ENCODE peak calls at places on chromosomes 11 and 22, in nine cellular contexts. One of them, this sample, is unnamed. For H3K27me3, H3K4me1 and H3K36me3, the result is how much of the 10 kb centered on the place peaks cover.

GRCh38 chr11:102267602-102268001 is 49.7 kb upstream of the BIRC3 start:
- DNase-seq in breast epithelium: no peak
- DNase-seq in CD4-positive, alpha-beta memory T cell: no peak
- DNase-seq in lung: no peak
- DNase-seq in osteoblast: peak
- DNase-seq in right lobe of liver: no peak
- DNase-seq in aorta: no peak
- DNase-seq in H1: no peak
- DNase-seq in IMR-90: peak
- DNase-seq in this sample: no peak

GRCh38 chr11:128933481-128934178 is 9.0 kb downstream of the TP53AIP1 start:
- DNase-seq in CD4-positive, alpha-beta memory T cell: no peak
- DNase-seq in IMR-90: no peak
- DNase-seq in lung: no peak
- DNase-seq in aorta: no peak
- DNase-seq in H1: no peak
- DNase-seq in osteoblast: peak
- DNase-seq in breast epithelium: no peak
- DNase-seq in right lobe of liver: no peak
- DNase-seq in this sample: no peak

GRCh38 chr11:8008212-8008611 is 21.1 kb downstream of the EIF3F start:
- DNase-seq in osteoblast: no peak
- DNase-seq in lung: no peak
- DNase-seq in IMR-90: no peak
- DNase-seq in aorta: no peak
- DNase-seq in CD4-positive, alpha-beta memory T cell: no peak
- DNase-seq in H1: no peak
- DNase-seq in breast epithelium: no peak
- DNase-seq in right lobe of liver: no peak
- DNase-seq in this sample: no peak

GRCh38 chr11:123302751-123303195 is 107.7 kb upstream of the CLMP start:
- DNase-seq in CD4-positive, alpha-beta memory T cell: peak
- DNase-seq in lung: no peak
- DNase-seq in breast epithelium: no peak
- DNase-seq in H1: no peak
- DNase-seq in IMR-90: peak
- DNase-seq in osteoblast: peak
- DNase-seq in aorta: no peak
- DNase-seq in right lobe of liver: no peak
- DNase-seq in this sample: no peak

GRCh38 chr11:35083181-35084061 is 55.5 kb upstream of the CD44 start:
- DNase-seq in CD4-positive, alpha-beta memory T cell: peak
- DNase-seq in IMR-90: peak
- DNase-seq in lung: peak
- DNase-seq in right lobe of liver: peak
- DNase-seq in H1: no peak
- DNase-seq in osteoblast: peak
- DNase-seq in aorta: peak
- DNase-seq in breast epithelium: no peak
- DNase-seq in this sample: no peak

GRCh38 chr11:36530840-36531239 is 20.8 kb upstream of the TRAF6 start:
- DNase-seq in osteoblast: no peak
- DNase-seq in lung: no peak
- DNase-seq in IMR-90: no peak
- DNase-seq in breast epithelium: no peak
- DNase-seq in right lobe of liver: no peak
- DNase-seq in aorta: no peak
- DNase-seq in H1: no peak
- DNase-seq in CD4-positive, alpha-beta memory T cell: no peak
- DNase-seq in this sample: no peak

GRCh38 chr11:693887-694562 is 997 bp downstream of the DEAF1 start:
- DNase-seq in breast epithelium: no peak
- DNase-seq in IMR-90: no peak
- DNase-seq in CD4-positive, alpha-beta memory T cell: no peak
- DNase-seq in lung: no peak
- DNase-seq in right lobe of liver: no peak
- DNase-seq in H1: no peak
- DNase-seq in aorta: peak
- DNase-seq in osteoblast: no peak
- DNase-seq in this sample: no peak

GRCh38 chr11:125625225-125625593 is 246 bp downstream of the CHEK1 start:
- DNase-seq in osteoblast: no peak
- DNase-seq in IMR-90: no peak
- DNase-seq in CD4-positive, alpha-beta memory T cell: no peak
- DNase-seq in breast epithelium: no peak
- DNase-seq in aorta: no peak
- DNase-seq in H1: no peak
- DNase-seq in lung: no peak
- DNase-seq in right lobe of liver: no peak
- DNase-seq in this sample: no peak

GRCh38 chr22:43237280-43237679 is 50.3 kb upstream of the TTLL12 start:
- DNase-seq in right lobe of liver: peak
- DNase-seq in lung: no peak
- DNase-seq in H1: no peak
- DNase-seq in IMR-90: no peak
- DNase-seq in CD4-positive, alpha-beta memory T cell: no peak
- DNase-seq in aorta: no peak
- DNase-seq in breast epithelium: no peak
- DNase-seq in osteoblast: peak
- DNase-seq in this sample: no peak

GRCh38 chr22:44811141-44811540 is 58.8 kb downstream of the ARHGAP8 start:
- DNase-seq in right lobe of liver: peak
- DNase-seq in H1: no peak
- DNase-seq in lung: no peak
- DNase-seq in CD4-positive, alpha-beta memory T cell: no peak
- DNase-seq in breast epithelium: no peak
- DNase-seq in osteoblast: no peak
- DNase-seq in IMR-90: no peak
- DNase-seq in aorta: peak
- DNase-seq in this sample: no peak

GRCh38 chr11:7575841-7576451 is 62.1 kb downstream of the PPFIBP2 start:
- DNase-seq in right lobe of liver: no peak
- DNase-seq in CD4-positive, alpha-beta memory T cell: no peak
- DNase-seq in lung: peak
- DNase-seq in H1: no peak
- DNase-seq in breast epithelium: no peak
- DNase-seq in IMR-90: no peak
- DNase-seq in aorta: no peak
- DNase-seq in osteoblast: no peak
- DNase-seq in this sample: no peak

GRCh38 chr11:70603064-70603755 is 204.9 kb downstream of the CTTN start:
- DNase-seq in aorta: no peak
- DNase-seq in H1: no peak
- DNase-seq in osteoblast: peak
- DNase-seq in lung: no peak
- DNase-seq in CD4-positive, alpha-beta memory T cell: no peak
- DNase-seq in right lobe of liver: peak
- DNase-seq in IMR-90: no peak
- DNase-seq in breast epithelium: no peak
- DNase-seq in this sample: no peak
- H3K27me3 ChIP-seq in aorta: under half
- H3K27me3 ChIP-seq in H1: under half
- H3K27me3 ChIP-seq in osteoblast: under half
- H3K27me3 ChIP-seq in lung: under half
- H3K27me3 ChIP-seq in CD4-positive, alpha-beta memory T cell: under half
- H3K27me3 ChIP-seq in right lobe of liver: under half
- H3K27me3 ChIP-seq in IMR-90: under half
- H3K27me3 ChIP-seq in breast epithelium: under half
- H3K27me3 ChIP-seq in this sample: under half

GRCh38 chr22:39238561-39238960 is 6.2 kb downstream of the PDGFB start:
- DNase-seq in lung: no peak
- DNase-seq in H1: no peak
- DNase-seq in right lobe of liver: no peak
- DNase-seq in breast epithelium: no peak
- DNase-seq in CD4-positive, alpha-beta memory T cell: no peak
- DNase-seq in osteoblast: no peak
- DNase-seq in aorta: no peak
- DNase-seq in IMR-90: no peak
- DNase-seq in this sample: no peak
- H3K4me1 ChIP-seq in lung: under half
- H3K4me1 ChIP-seq in H1: under half
- H3K4me1 ChIP-seq in right lobe of liver: under half
- H3K4me1 ChIP-seq in breast epithelium: under half
- H3K4me1 ChIP-seq in CD4-positive, alpha-beta memory T cell: half or more
- H3K4me1 ChIP-seq in osteoblast: under half
- H3K4me1 ChIP-seq in aorta: under half
- H3K4me1 ChIP-seq in IMR-90: under half
- H3K4me1 ChIP-seq in this sample: half or more

GRCh38 chr22:41096391-41096790 is 4.0 kb downstream of the EP300 start:
- DNase-seq in lung: no peak
- DNase-seq in CD4-positive, alpha-beta memory T cell: no peak
- DNase-seq in osteoblast: no peak
- DNase-seq in aorta: no peak
- DNase-seq in breast epithelium: no peak
- DNase-seq in IMR-90: no peak
- DNase-seq in H1: no peak
- DNase-seq in right lobe of liver: no peak
- DNase-seq in this sample: no peak

GRCh38 chr22:41092023-41092817 is at the start of gene EP300:
- DNase-seq in osteoblast: peak
- DNase-seq in lung: peak
- DNase-seq in CD4-positive, alpha-beta memory T cell: peak
- DNase-seq in breast epithelium: peak
- DNase-seq in aorta: peak
- DNase-seq in IMR-90: peak
- DNase-seq in right lobe of liver: peak
- DNase-seq in H1: peak
- DNase-seq in this sample: peak

GRCh38 chr22:41091139-41092022 is 1.0 kb upstream of the EP300 start:
- DNase-seq in breast epithelium: peak
- DNase-seq in IMR-90: peak
- DNase-seq in right lobe of liver: peak
- DNase-seq in osteoblast: peak
- DNase-seq in aorta: peak
- DNase-seq in CD4-positive, alpha-beta memory T cell: peak
- DNase-seq in H1: peak
- DNase-seq in lung: peak
- DNase-seq in this sample: peak

GRCh38 chr22:41094036-41094435 is 1.6 kb downstream of the EP300 start:
- DNase-seq in IMR-90: peak
- DNase-seq in osteoblast: peak
- DNase-seq in H1: no peak
- DNase-seq in aorta: no peak
- DNase-seq in lung: no peak
- DNase-seq in CD4-positive, alpha-beta memory T cell: no peak
- DNase-seq in breast epithelium: no peak
- DNase-seq in right lobe of liver: no peak
- DNase-seq in this sample: no peak

GRCh38 chr22:41092847-41093371 is 517 bp downstream of the EP300 start:
- DNase-seq in lung: peak
- DNase-seq in aorta: peak
- DNase-seq in IMR-90: peak
- DNase-seq in H1: peak
- DNase-seq in CD4-positive, alpha-beta memory T cell: no peak
- DNase-seq in osteoblast: peak
- DNase-seq in breast epithelium: no peak
- DNase-seq in right lobe of liver: no peak
- DNase-seq in this sample: no peak
- H3K36me3 ChIP-seq in lung: under half
- H3K36me3 ChIP-seq in aorta: under half
- H3K36me3 ChIP-seq in IMR-90: under half
- H3K36me3 ChIP-seq in H1: under half
- H3K36me3 ChIP-seq in CD4-positive, alpha-beta memory T cell: under half
- H3K36me3 ChIP-seq in osteoblast: under half
- H3K36me3 ChIP-seq in breast epithelium: under half
- H3K36me3 ChIP-seq in right lobe of liver: under half
- H3K36me3 ChIP-seq in this sample: under half

DNA sequence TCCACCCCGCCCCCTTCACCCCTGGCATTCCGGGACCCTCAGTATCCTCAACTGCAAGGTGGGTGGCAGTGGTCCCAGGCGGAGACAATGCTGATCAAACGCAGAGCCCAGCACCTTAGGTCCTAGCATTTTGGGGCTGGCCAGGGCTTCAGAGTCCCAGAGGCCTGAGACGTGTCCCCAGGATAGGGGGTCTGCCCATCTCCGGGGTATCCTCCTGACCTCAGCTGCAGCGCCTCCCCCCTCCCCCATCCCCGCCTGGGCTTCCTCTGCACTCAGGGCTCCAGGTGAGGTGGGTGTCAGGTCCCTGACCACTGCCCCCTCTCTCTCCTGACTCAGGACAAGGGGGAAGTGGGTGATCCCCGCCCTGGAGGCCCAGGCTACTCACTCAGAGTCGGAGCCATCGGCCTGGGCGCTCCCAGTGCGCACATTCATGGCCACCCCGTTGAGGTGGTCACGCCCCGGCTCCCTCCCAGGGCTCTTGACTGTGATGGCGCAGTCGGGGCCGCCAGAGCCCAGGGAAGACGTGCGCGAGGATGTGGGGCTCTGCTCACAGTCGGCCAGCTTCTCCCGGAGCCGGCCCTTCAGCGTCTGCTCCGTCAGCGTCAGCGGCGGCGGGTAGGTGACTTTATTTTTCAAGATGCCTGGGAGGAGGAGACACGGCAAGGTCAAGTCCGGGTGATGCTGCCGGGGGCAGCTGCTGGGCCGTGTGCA is 28.3 kb downstream of the TRMU start:
- DNase-seq in CD4-positive, alpha-beta memory T cell: no peak
- DNase-seq in IMR-90: no peak
- DNase-seq in aorta: no peak
- DNase-seq in lung: no peak
- DNase-seq in right lobe of liver: peak
- DNase-seq in breast epithelium: no peak
- DNase-seq in osteoblast: peak
- DNase-seq in H1: no peak
- DNase-seq in this sample: peak
- H3K27me3 ChIP-seq in CD4-positive, alpha-beta memory T cell: under half
- H3K27me3 ChIP-seq in IMR-90: under half
- H3K27me3 ChIP-seq in aorta: under half
- H3K27me3 ChIP-seq in lung: under half
- H3K27me3 ChIP-seq in right lobe of liver: under half
- H3K27me3 ChIP-seq in breast epithelium: under half
- H3K27me3 ChIP-seq in osteoblast: under half
- H3K27me3 ChIP-seq in H1: under half
- H3K27me3 ChIP-seq in this sample: under half

DNA sequence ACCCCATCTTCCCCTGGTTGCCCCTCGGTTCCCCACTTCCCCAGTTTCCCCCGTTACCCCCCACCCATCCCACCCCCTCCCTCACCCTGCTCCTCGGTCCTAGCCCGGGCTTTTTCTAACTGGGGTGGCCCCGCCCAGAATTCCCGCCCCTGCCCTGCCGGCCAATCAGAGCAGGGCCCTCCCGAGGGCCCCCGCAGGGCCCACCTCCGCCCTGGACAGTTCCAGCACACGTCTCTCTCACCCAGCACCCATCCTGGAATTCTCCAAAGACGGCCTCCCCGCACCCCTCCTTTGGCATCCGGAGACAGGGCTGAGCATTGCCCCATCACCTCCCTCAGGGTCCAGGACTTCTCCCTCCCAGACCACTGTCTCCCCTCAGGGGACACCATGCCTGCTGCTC is at the start of gene H19:
- DNase-seq in lung: no peak
- DNase-seq in IMR-90: no peak
- DNase-seq in osteoblast: no peak
- DNase-seq in breast epithelium: no peak
- DNase-seq in H1: no peak
- DNase-seq in CD4-positive, alpha-beta memory T cell: no peak
- DNase-seq in right lobe of liver: no peak
- DNase-seq in aorta: no peak
- DNase-seq in this sample: no peak
- H3K4me1 ChIP-seq in lung: under half
- H3K4me1 ChIP-seq in IMR-90: under half
- H3K4me1 ChIP-seq in osteoblast: under half
- H3K4me1 ChIP-seq in breast epithelium: under half
- H3K4me1 ChIP-seq in H1: under half
- H3K4me1 ChIP-seq in CD4-positive, alpha-beta memory T cell: under half
- H3K4me1 ChIP-seq in right lobe of liver: under half
- H3K4me1 ChIP-seq in aorta: under half
- H3K4me1 ChIP-seq in this sample: under half